ENCODE peak calls at places on chromosomes 16 and 17, in six cellular contexts. U is H9, C is IMR-90, X is H1, F is mesenchymal stem cell, M is trophoblast cell. L is an unnamed sample.

GRCh38 chr17:74646231-74646630 is 22.7 kb upstream of the CD300E start:
- DNase-seq in U (no peak), C (no peak), X (no peak), F (no peak), M (peak), L (no peak)

GRCh38 chr17:68511671-68512246 is 471 bp upstream of the PRKAR1A start:
- DNase-seq in U (peak), C (peak), X (peak), F (peak), M (peak), L (peak)

GRCh38 chr16:84788968-84789371 is 30.8 kb upstream of the CRISPLD2 start:
- DNase-seq in U (no peak), C (no peak), X (no peak), F (no peak), M (no peak), L (no peak)

GRCh38 chr17:9402590-9403199 is 172.9 kb downstream of the STX8 start:
- DNase-seq in U (peak), C (peak), X (peak), F (peak), M (peak), L (no peak)

GRCh38 chr17:34356194-34356593 is at the start of gene CCL13:
- DNase-seq in U (no peak), C (no peak), X (no peak), F (no peak), M (no peak), L (no peak)

GRCh38 chr16:2532494-2533141 is 1.4 kb upstream of the CEMP1 start:
- DNase-seq in U (peak), C (peak), X (no peak), F (peak), M (peak), L (no peak)

GRCh38 chr17:65743313-65743665 is 181.8 kb upstream of the AXIN2 start:
- DNase-seq in U (no peak), C (peak), X (no peak), F (no peak), M (peak), L (no peak)

GRCh38 chr17:50542795-50543774 is 3.9 kb upstream of the SPATA20 start:
- DNase-seq in U (no peak), C (no peak), X (no peak), F (no peak), M (no peak), L (no peak)

GRCh38 chr17:6269474-6269873 is 165.4 kb downstream of the AIPL1 start:
- DNase-seq in U (peak), C (peak), X (no peak), F (peak), M (peak), L (peak)

GRCh38 chr17:78401891-78402290 is 23.4 kb downstream of the PGS1 start:
- DNase-seq in U (no peak), C (no peak), X (no peak), F (no peak), M (no peak), L (no peak)

GRCh38 chr17:80622170-80622466 is 77.5 kb downstream of the RPTOR start:
- DNase-seq in U (no peak), C (no peak), X (no peak), F (no peak), M (no peak), L (no peak)

GRCh38 chr17:59149841-59150511 is 5.0 kb downstream of the SKA2 start:
- DNase-seq in U (no peak), C (no peak), X (no peak), F (no peak), M (no peak), L (no peak)

GRCh38 chr16:69036399-69037091 is 68.9 kb upstream of the HAS3 start:
- DNase-seq in U (no peak), C (no peak), X (no peak), F (no peak), M (peak), L (no peak)

GRCh38 chr17:58268326-58268725 is 12.4 kb downstream of the MPO start:
- DNase-seq in U (no peak), C (no peak), X (no peak), F (no peak), M (no peak), L (no peak)

GRCh38 chr17:66873962-66874361 is 39.0 kb downstream of the CACNG5 start:
- DNase-seq in U (no peak), C (no peak), X (no peak), F (no peak), M (no peak), L (no peak)

GRCh38 chr17:81385320-81386111 is 9.7 kb upstream of the BAHCC1 start:
- DNase-seq in U (no peak), C (no peak), X (no peak), F (no peak), M (no peak), L (no peak)

GRCh38 chr16:24944206-24944605 is 71.0 kb downstream of the ARHGAP17 start:
- DNase-seq in U (no peak), C (no peak), X (no peak), F (no peak), M (peak), L (no peak)

GRCh38 chr17:1267471-1267947 is 2.7 kb upstream of the BHLHA9 start:
- DNase-seq in U (peak), C (no peak), X (no peak), F (no peak), M (peak), L (no peak)

GRCh38 chr17:43984521-43984920 is 19.9 kb upstream of the NAGS start:
- DNase-seq in U (peak), C (no peak), X (no peak), F (no peak), M (no peak), L (no peak)

GRCh38 chr17:79797492-79798295 is 817 bp upstream of the CBX8 start:
- DNase-seq in U (no peak), C (no peak), X (no peak), F (no peak), M (peak), L (no peak)

GRCh38 chr16:1705688-1706385 is at the start of gene MAPK8IP3:
- DNase-seq in U (peak), C (peak), X (peak), F (peak), M (peak), L (peak)

GRCh38 chr17:42325026-42325425 is 36.7 kb downstream of the STAT5A start:
- DNase-seq in U (no peak), C (peak), X (no peak), F (peak), M (peak), L (no peak)

GRCh38 chr16:12907670-12908233 is 6.4 kb downstream of the SHISA9 start:
- DNase-seq in U (peak), C (no peak), X (no peak), F (no peak), M (no peak), L (no peak)

GRCh38 chr16:13110124-13110796 is 208.9 kb downstream of the SHISA9 start:
- DNase-seq in U (peak), C (no peak), X (peak), F (peak), M (peak), L (peak)

GRCh38 chr17:29560306-29560705 is 6.5 kb downstream of the ABHD15 start:
- DNase-seq in U (no peak), C (no peak), X (no peak), F (no peak), M (peak), L (no peak)

GRCh38 chr16:55539488-55539887 is 27.0 kb upstream of the CAPNS2 start:
- DNase-seq in U (no peak), C (no peak), X (no peak), F (no peak), M (no peak), L (no peak)

GRCh38 chr17:18261659-18262058 is 1.2 kb downstream of the MIEF2 start:
- DNase-seq in U (no peak), C (no peak), X (no peak), F (no peak), M (no peak), L (no peak)

GRCh38 chr17:18261146-18261515 is 669 bp downstream of the MIEF2 start:
- DNase-seq in U (peak), C (peak), X (no peak), F (peak), M (peak), L (no peak)

GRCh38 chr17:18260332-18261145 is at the start of gene MIEF2:
- DNase-seq in U (peak), C (peak), X (peak), F (peak), M (peak), L (peak)

GRCh38 chr17:18262641-18263040 is 2.2 kb downstream of the MIEF2 start:
- DNase-seq in U (no peak), C (no peak), X (no peak), F (no peak), M (no peak), L (no peak)

GRCh38 chr17:18262111-18262510 is 1.6 kb downstream of the MIEF2 start:
- DNase-seq in U (no peak), C (no peak), X (no peak), F (no peak), M (peak), L (no peak)
- H3K14ac ChIP-seq in U (no peak), C (no peak), X (no peak), F (no peak), M (no peak), L (no peak)

GRCh38 chr16:56933266-56933619 is 1.3 kb downstream of the HERPUD1 start:
- DNase-seq in U (no peak), C (no peak), X (no peak), F (no peak), M (no peak), L (no peak)
- H3K27ac ChIP-seq in U (no peak), C (peak), X (no peak), F (no peak), M (no peak), L (no peak)

GRCh38 chr17:71791311-71791710 is 329.5 kb upstream of the SOX9 start:
- DNase-seq in U (no peak), C (no peak), X (no peak), F (no peak), M (no peak), L (no peak)

GRCh38 chr17:71790791-71791190 is 330.0 kb upstream of the SOX9 start:
- DNase-seq in U (no peak), C (peak), X (no peak), F (peak), M (no peak), L (no peak)

GRCh38 chr17:71793550-71793949 is 327.3 kb upstream of the SOX9 start:
- DNase-seq in U (no peak), C (peak), X (no peak), F (no peak), M (no peak), L (no peak)

DNA sequence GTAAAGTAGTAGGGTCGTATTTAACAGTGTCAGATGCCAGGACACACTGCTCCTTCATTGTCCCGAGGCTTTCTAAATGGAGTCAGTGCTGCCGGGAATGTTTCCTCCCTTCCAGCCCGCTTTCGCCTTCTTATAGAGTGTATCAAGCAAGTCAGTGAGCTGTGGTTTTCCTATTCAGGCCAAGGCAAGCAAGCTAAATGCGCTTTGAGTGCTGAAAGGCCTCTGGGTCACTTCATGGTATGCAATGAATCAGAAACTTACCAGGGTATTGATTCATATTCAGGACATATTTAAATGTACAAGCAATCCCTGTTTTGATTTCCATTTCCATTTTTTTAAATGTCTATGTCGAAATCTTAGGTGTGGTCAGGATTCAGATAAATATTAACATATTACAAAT is 327.9 kb upstream of the SOX9 start:
- DNase-seq in U (no peak), C (peak), X (no peak), F (peak), M (no peak), L (no peak)
- H3K14ac ChIP-seq in U (no peak), C (no peak), X (no peak), F (no peak), M (no peak), L (no peak)

GRCh38 chr17:82429824-82430223 is 11.4 kb upstream of the OGFOD3 start:
- DNase-seq in U (no peak), C (no peak), X (no peak), F (no peak), M (no peak), L (no peak)
- H3K27ac ChIP-seq in U (no peak), C (no peak), X (no peak), F (no peak), M (no peak), L (no peak)

DNA sequence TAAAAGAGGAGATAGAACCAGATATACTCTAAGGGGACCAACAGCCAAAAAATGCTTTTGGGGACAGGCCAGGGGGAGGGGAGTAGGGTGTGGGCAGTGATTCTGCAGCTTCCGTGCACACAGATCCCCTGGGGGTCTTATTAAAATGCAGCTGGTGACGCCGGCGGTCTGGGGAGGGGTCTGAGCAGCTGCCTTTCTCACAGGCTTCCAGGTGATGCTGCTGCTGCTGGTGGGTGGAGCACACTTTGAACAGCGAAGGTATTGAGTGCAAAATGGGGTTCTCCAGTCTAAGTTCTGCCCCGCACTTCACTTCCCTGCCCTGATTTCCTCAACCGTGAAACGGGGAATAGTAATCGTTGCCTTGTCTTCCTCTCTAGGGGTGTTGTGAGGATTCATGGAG is 46.4 kb upstream of the TBX2 start:
- DNase-seq in U (no peak), C (no peak), X (no peak), F (no peak), M (no peak), L (no peak)
- H3K14ac ChIP-seq in U (no peak), C (peak), X (no peak), F (no peak), M (no peak), L (no peak)

GRCh38 chr17:76391200-76391715 is 6.8 kb downstream of the SPHK1 start:
- DNase-seq in U (no peak), C (no peak), X (no peak), F (no peak), M (no peak), L (no peak)
- H3K27ac ChIP-seq in U (no peak), C (no peak), X (no peak), F (no peak), M (no peak), L (no peak)